ENCODE peak calls at places on chromosome 19, in nine cellular contexts. One of them, this sample, is unnamed.

GRCh38 chr19:10672529-10673150 is 18.5 kb downstream of the ILF3 start:
- DNase-seq in LoVo: no peak
- DNase-seq in Panc1: no peak
- DNase-seq in T-helper 17 cell: no peak
- DNase-seq in AG08395: no peak
- DNase-seq in IMR-90: no peak
- DNase-seq in NCI-H345: no peak
- DNase-seq in activated effector memory CD4-positive, alpha-beta T cell treated with Interleukin-2 at 50 U/mL for 16 hours: no peak
- DNase-seq in tibial artery: no peak
- DNase-seq in this sample: no peak

GRCh38 chr19:46902402-46902766 is 41.6 kb downstream of the ARHGAP35 start:
- DNase-seq in NCI-H345: no peak
- DNase-seq in T-helper 17 cell: no peak
- DNase-seq in AG08395: no peak
- DNase-seq in IMR-90: peak
- DNase-seq in activated effector memory CD4-positive, alpha-beta T cell treated with Interleukin-2 at 50 U/mL for 16 hours: no peak
- DNase-seq in tibial artery: no peak
- DNase-seq in Panc1: no peak
- DNase-seq in LoVo: peak
- DNase-seq in this sample: no peak

GRCh38 chr19:5967994-5968430 is 9.9 kb downstream of the RANBP3 start:
- DNase-seq in Panc1: peak
- DNase-seq in IMR-90: peak
- DNase-seq in T-helper 17 cell: peak
- DNase-seq in AG08395: peak
- DNase-seq in activated effector memory CD4-positive, alpha-beta T cell treated with Interleukin-2 at 50 U/mL for 16 hours: peak
- DNase-seq in tibial artery: peak
- DNase-seq in LoVo: peak
- DNase-seq in NCI-H345: peak
- DNase-seq in this sample: peak

GRCh38 chr19:14871619-14872230 is 14.2 kb downstream of the OR7A17 start:
- DNase-seq in tibial artery: no peak
- DNase-seq in LoVo: no peak
- DNase-seq in NCI-H345: no peak
- DNase-seq in T-helper 17 cell: no peak
- DNase-seq in Panc1: no peak
- DNase-seq in IMR-90: peak
- DNase-seq in activated effector memory CD4-positive, alpha-beta T cell treated with Interleukin-2 at 50 U/mL for 16 hours: no peak
- DNase-seq in AG08395: peak
- DNase-seq in this sample: no peak

GRCh38 chr19:32599736-32600157 is 18.8 kb downstream of the PDCD5 start:
- DNase-seq in tibial artery: no peak
- DNase-seq in IMR-90: peak
- DNase-seq in Panc1: peak
- DNase-seq in LoVo: peak
- DNase-seq in NCI-H345: peak
- DNase-seq in T-helper 17 cell: no peak
- DNase-seq in AG08395: peak
- DNase-seq in activated effector memory CD4-positive, alpha-beta T cell treated with Interleukin-2 at 50 U/mL for 16 hours: no peak
- DNase-seq in this sample: peak

GRCh38 chr19:9792191-9793050 is 23.9 kb upstream of the ZNF846 start:
- DNase-seq in activated effector memory CD4-positive, alpha-beta T cell treated with Interleukin-2 at 50 U/mL for 16 hours: peak
- DNase-seq in AG08395: peak
- DNase-seq in NCI-H345: peak
- DNase-seq in LoVo: peak
- DNase-seq in T-helper 17 cell: peak
- DNase-seq in tibial artery: peak
- DNase-seq in IMR-90: peak
- DNase-seq in Panc1: peak
- DNase-seq in this sample: peak

GRCh38 chr19:12987781-12988180 is 7.5 kb upstream of the NFIX start:
- DNase-seq in T-helper 17 cell: no peak
- DNase-seq in AG08395: no peak
- DNase-seq in activated effector memory CD4-positive, alpha-beta T cell treated with Interleukin-2 at 50 U/mL for 16 hours: no peak
- DNase-seq in tibial artery: no peak
- DNase-seq in NCI-H345: no peak
- DNase-seq in LoVo: no peak
- DNase-seq in Panc1: no peak
- DNase-seq in IMR-90: no peak
- DNase-seq in this sample: peak

GRCh38 chr19:34172661-34173144 is 399 bp downstream of the LSM14A start:
- DNase-seq in Panc1: no peak
- DNase-seq in LoVo: no peak
- DNase-seq in IMR-90: no peak
- DNase-seq in NCI-H345: peak
- DNase-seq in tibial artery: no peak
- DNase-seq in AG08395: peak
- DNase-seq in T-helper 17 cell: no peak
- DNase-seq in activated effector memory CD4-positive, alpha-beta T cell treated with Interleukin-2 at 50 U/mL for 16 hours: no peak
- DNase-seq in this sample: no peak

GRCh38 chr19:5397804-5398692 is 57.2 kb upstream of the ZNRF4 start:
- DNase-seq in activated effector memory CD4-positive, alpha-beta T cell treated with Interleukin-2 at 50 U/mL for 16 hours: no peak
- DNase-seq in LoVo: no peak
- DNase-seq in IMR-90: no peak
- DNase-seq in NCI-H345: no peak
- DNase-seq in Panc1: no peak
- DNase-seq in tibial artery: no peak
- DNase-seq in T-helper 17 cell: no peak
- DNase-seq in AG08395: no peak
- DNase-seq in this sample: no peak

GRCh38 chr19:46022431-46023310 is at the start of gene PGLYRP1:
- DNase-seq in activated effector memory CD4-positive, alpha-beta T cell treated with Interleukin-2 at 50 U/mL for 16 hours: no peak
- DNase-seq in AG08395: no peak
- DNase-seq in NCI-H345: no peak
- DNase-seq in Panc1: no peak
- DNase-seq in tibial artery: peak
- DNase-seq in LoVo: no peak
- DNase-seq in T-helper 17 cell: no peak
- DNase-seq in IMR-90: no peak
- DNase-seq in this sample: no peak

GRCh38 chr19:6738726-6739389 is 622 bp upstream of the TRIP10 start:
- DNase-seq in activated effector memory CD4-positive, alpha-beta T cell treated with Interleukin-2 at 50 U/mL for 16 hours: no peak
- DNase-seq in tibial artery: peak
- DNase-seq in NCI-H345: no peak
- DNase-seq in T-helper 17 cell: no peak
- DNase-seq in Panc1: no peak
- DNase-seq in LoVo: no peak
- DNase-seq in AG08395: no peak
- DNase-seq in IMR-90: peak
- DNase-seq in this sample: no peak

GRCh38 chr19:47637550-47637949 is 28.6 kb downstream of the BICRA start:
- DNase-seq in activated effector memory CD4-positive, alpha-beta T cell treated with Interleukin-2 at 50 U/mL for 16 hours: no peak
- DNase-seq in AG08395: peak
- DNase-seq in Panc1: no peak
- DNase-seq in IMR-90: no peak
- DNase-seq in NCI-H345: no peak
- DNase-seq in LoVo: no peak
- DNase-seq in tibial artery: no peak
- DNase-seq in T-helper 17 cell: no peak
- DNase-seq in this sample: no peak

GRCh38 chr19:19064098-19064722 is 416 bp downstream of the SLC25A42 start:
- DNase-seq in AG08395: no peak
- DNase-seq in Panc1: no peak
- DNase-seq in activated effector memory CD4-positive, alpha-beta T cell treated with Interleukin-2 at 50 U/mL for 16 hours: no peak
- DNase-seq in tibial artery: no peak
- DNase-seq in T-helper 17 cell: no peak
- DNase-seq in IMR-90: no peak
- DNase-seq in LoVo: no peak
- DNase-seq in NCI-H345: no peak
- DNase-seq in this sample: no peak

This sample was measured in DND-41.